ENCODE peak calls at places on chromosomes 5 and 9, in nine cellular contexts. F is posterior cingulate gyrus; A is LNCaP clone FGC; N is HS-27A; M is activated gamma-delta T cell treated with anti-CD3 and anti-CD28 coated beads, Interleukin-2, amount 50 U/mL, for 16 hours; P is natural killer cell; C is NCI-H2029; Z is stimulated activated CD8-positive, alpha-beta memory T cell treated with anti-CD3 and anti-CD28 coated beads, Interleukin-15, amount 100 ng/mL, for 48 hours; L is GM13976. W is an unnamed sample.

GRCh38 chr5:73901045-73901444 is 275.0 kb downstream of the ARHGEF28 start:
- DNase-seq in F (no peak), A (no peak), N (no peak), M (no peak), P (no peak), C (no peak), Z (no peak), L (no peak), W (no peak)

GRCh38 chr5:135887881-135888614 is 7.6 kb downstream of the IL9 start:
- DNase-seq in F (no peak), A (no peak), N (no peak), M (no peak), P (no peak), C (no peak), Z (no peak), L (no peak), W (no peak)

GRCh38 chr5:146291421-146292074 is 47.1 kb upstream of the POU4F3 start:
- DNase-seq in F (no peak), A (peak), N (no peak), M (no peak), P (no peak), C (peak), Z (no peak), L (peak), W (no peak)

GRCh38 chr5:73433982-73434342 is 14.6 kb downstream of the FOXD1 start:
- DNase-seq in F (no peak), A (no peak), N (no peak), M (no peak), P (no peak), C (peak), Z (no peak), L (no peak), W (no peak)

GRCh38 chr9:120890415-120891254 is 13.6 kb upstream of the PHF19 start:
- DNase-seq in F (no peak), A (no peak), N (no peak), M (no peak), P (no peak), C (peak), Z (no peak), L (no peak), W (no peak)

GRCh38 chr9:87184956-87185642 is 237.8 kb upstream of the GAS1 start:
- DNase-seq in F (no peak), A (no peak), N (peak), M (no peak), P (no peak), C (no peak), Z (no peak), L (no peak), W (no peak)

GRCh38 chr5:94749048-94749447 is 130.6 kb downstream of the SLF1 start:
- DNase-seq in F (no peak), A (no peak), N (no peak), M (no peak), P (no peak), C (no peak), Z (no peak), L (no peak), W (no peak)

GRCh38 chr9:70484232-70485130 is 70.0 kb upstream of the KLF9 start:
- DNase-seq in F (peak), A (no peak), N (no peak), M (no peak), P (no peak), C (peak), Z (no peak), L (peak), W (no peak)

GRCh38 chr9:114619205-114619758 is 8.2 kb downstream of the TMEM268 start:
- DNase-seq in F (no peak), A (peak), N (no peak), M (no peak), P (no peak), C (no peak), Z (no peak), L (peak), W (no peak)

W was measured in activated B cell treated with CpG ODN at 0.5 μM for 24 hours.